ENCODE peak calls at places on chromosomes 12 and 14, in four cellular contexts. Z, A, U and L are unnamed samples.

GRCh38 chr14:102352213-102352612 is 10.5 kb downstream of the CINP start:
- DNase-seq in U (no peak), Z (no peak), A (no peak), L (no peak)

GRCh38 chr12:18422849-18423248 is 161.5 kb downstream of the PIK3C2G start:
- DNase-seq in A (no peak), U (peak), Z (no peak), L (no peak)

GRCh38 chr14:63867926-63868921 is 15.4 kb downstream of the SYNE2 start:
- DNase-seq in Z (no peak), A (no peak), U (no peak), L (no peak)

GRCh38 chr12:74412607-74413230 is 124.9 kb upstream of the ATXN7L3B start:
- DNase-seq in A (no peak), U (no peak), Z (no peak), L (no peak)

GRCh38 chr14:35965425-35965824 is 139.3 kb downstream of the BRMS1L start:
- DNase-seq in A (no peak), Z (no peak), U (no peak), L (no peak)

GRCh38 chr12:16984484-16984883 is 378.5 kb upstream of the LMO3 start:
- DNase-seq in A (no peak), U (no peak), Z (no peak), L (no peak)

GRCh38 chr14:31770271-31770670 is 209.1 kb downstream of the NUBPL start:
- DNase-seq in A (no peak), U (peak), Z (no peak), L (no peak)

GRCh38 chr12:19084547-19084946 is 45.0 kb upstream of the PLEKHA5 start:
- DNase-seq in A (no peak), U (no peak), Z (no peak), L (no peak)

GRCh38 chr12:30823140-30823669 is 68.5 kb upstream of the CAPRIN2 start:
- DNase-seq in U (no peak), Z (no peak), A (no peak), L (peak)

GRCh38 chr14:101823511-101824120 is 62.1 kb downstream of the PPP2R5C start:
- DNase-seq in A (no peak), Z (no peak), U (no peak), L (peak)

GRCh38 chr12:53174881-53175491 is 5.5 kb upstream of the ZNF740 start:
- DNase-seq in A (no peak), U (no peak), Z (no peak), L (no peak)

GRCh38 chr14:71776463-71777359 is 155.5 kb upstream of the RGS6 start:
- DNase-seq in U (no peak), Z (no peak), A (no peak), L (no peak)

GRCh38 chr14:68576496-68577244 is 216.2 kb downstream of the ZFP36L1 start:
- DNase-seq in U (peak), Z (no peak), A (no peak), L (no peak)

GRCh38 chr12:75329918-75330826 is at the start of gene CAPS2:
- DNase-seq in A (peak), U (peak), Z (peak), L (peak)

GRCh38 chr12:47725893-47726292 is 603 bp upstream of the ENDOU start:
- DNase-seq in A (peak), Z (no peak), U (no peak), L (no peak)

GRCh38 chr12:13724136-13724535 is 257.3 kb downstream of the GRIN2B start:
- DNase-seq in U (no peak), A (no peak), Z (no peak), L (no peak)

GRCh38 chr14:65949711-65950516 is 536.3 kb upstream of the CCDC196 start:
- DNase-seq in U (peak), A (no peak), Z (no peak), L (no peak)

GRCh38 chr12:11836282-11836963 is 186.9 kb downstream of the ETV6 start:
- DNase-seq in U (no peak), Z (peak), A (no peak), L (no peak)

GRCh38 chr12:82146740-82147139 is 211.4 kb downstream of the CCDC59 start:
- DNase-seq in Z (no peak), U (no peak), A (no peak), L (no peak)

GRCh38 chr12:16857456-16857923 is 251.5 kb upstream of the LMO3 start:
- DNase-seq in U (no peak), Z (no peak), A (no peak), L (no peak)

GRCh38 chr14:72901361-72901760 is 7.5 kb upstream of the DPF3 start:
- DNase-seq in U (no peak), A (no peak), Z (no peak), L (no peak)

GRCh38 chr14:100350283-100350926 is 27.3 kb downstream of the SLC25A47 start:
- DNase-seq in U (no peak), Z (no peak), A (no peak), L (no peak)

GRCh38 chr12:25241171-25242020 is 9.3 kb downstream of the KRAS start:
- DNase-seq in Z (no peak), A (peak), U (no peak), L (peak)